ENCODE peak calls at places on chromosome 12, in six cellular contexts. M is stomach, Z is heart left ventricle, D is body of pancreas, Q is transverse colon, L is uterus. U is an unnamed sample. For H3K36me3, the result is how much of the 10 kb centered on the place peaks cover.

GRCh38 chr12:93302331-93303229 is 75.1 kb upstream of the NUDT4 start:
- DNase-seq in Q (no peak), D (peak), Z (peak), M (no peak), L (no peak), U (peak)

GRCh38 chr12:26268841-26269553 is 73.6 kb downstream of the SSPN start:
- DNase-seq in Q (no peak), M (no peak), Z (no peak), L (no peak), D (peak), U (no peak)

GRCh38 chr12:113130457-113131135 is 5.0 kb downstream of the RASAL1 start:
- DNase-seq in M (no peak), D (no peak), L (no peak), Q (no peak), Z (no peak), U (peak)

GRCh38 chr12:121505513-121505912 is 75.3 kb downstream of the KDM2B start:
- DNase-seq in Q (no peak), M (no peak), D (no peak), Z (no peak), L (no peak), U (no peak)

GRCh38 chr12:131775904-131776889 is 52.0 kb upstream of the MMP17 start:
- DNase-seq in M (no peak), Z (no peak), Q (no peak), L (no peak), D (no peak), U (no peak)

GRCh38 chr12:89504560-89505346 is 19.8 kb downstream of the GALNT4 start:
- DNase-seq in L (no peak), Q (no peak), M (no peak), D (no peak), Z (no peak), U (no peak)

GRCh38 chr12:24138041-24138440 is 188.6 kb upstream of the SOX5 start:
- DNase-seq in Z (no peak), L (no peak), M (no peak), Q (no peak), D (no peak), U (no peak)

GRCh38 chr12:12896261-12896660 is 4.9 kb downstream of the GPRC5A start:
- DNase-seq in Z (no peak), M (no peak), Q (no peak), L (no peak), D (no peak), U (no peak)

GRCh38 chr12:104384141-104384880 is 72.4 kb upstream of the CHST11 start:
- DNase-seq in D (no peak), Q (no peak), M (no peak), Z (no peak), L (no peak), U (no peak)

GRCh38 chr12:12379831-12380730 is 23.2 kb downstream of the BORCS5 start:
- DNase-seq in M (no peak), L (no peak), Z (no peak), Q (no peak), D (no peak), U (no peak)

GRCh38 chr12:104452046-104452445 is 4.7 kb upstream of the CHST11 start:
- DNase-seq in Z (no peak), Q (no peak), M (no peak), L (no peak), D (no peak), U (no peak)

GRCh38 chr12:111274820-111275219 is 94.1 kb downstream of the PHETA1 start:
- DNase-seq in L (no peak), Q (no peak), D (no peak), Z (no peak), M (no peak), U (no peak)

GRCh38 chr12:117408161-117408791 is 46.9 kb upstream of the NOS1 start:
- DNase-seq in L (no peak), Z (peak), D (peak), Q (peak), M (peak), U (peak)

GRCh38 chr12:109678732-109679131 is 34.9 kb upstream of the FAM222A start:
- DNase-seq in L (no peak), Z (no peak), Q (peak), M (no peak), D (no peak), U (no peak)

GRCh38 chr12:52005903-52006703 is 643 bp upstream of the TAMALIN start:
- DNase-seq in Z (peak), L (no peak), Q (peak), M (peak), D (peak), U (peak)

GRCh38 chr12:80707830-80708534 is 548 bp downstream of the MYF6 start:
- DNase-seq in Z (no peak), D (no peak), L (no peak), Q (no peak), M (no peak), U (no peak)

GRCh38 chr12:55743131-55743921 is 404 bp downstream of the GDF11 start:
- DNase-seq in L (peak), M (peak), D (peak), Z (no peak), Q (peak), U (peak)

GRCh38 chr12:55060470-55060869 is 40.7 kb downstream of the NEUROD4 start:
- DNase-seq in D (no peak), L (no peak), M (no peak), Q (no peak), Z (no peak), U (no peak)

GRCh38 chr12:111451649-111452129 is 46.0 kb downstream of the SH2B3 start:
- DNase-seq in D (no peak), Z (no peak), L (no peak), Q (no peak), M (peak), U (no peak)

DNA sequence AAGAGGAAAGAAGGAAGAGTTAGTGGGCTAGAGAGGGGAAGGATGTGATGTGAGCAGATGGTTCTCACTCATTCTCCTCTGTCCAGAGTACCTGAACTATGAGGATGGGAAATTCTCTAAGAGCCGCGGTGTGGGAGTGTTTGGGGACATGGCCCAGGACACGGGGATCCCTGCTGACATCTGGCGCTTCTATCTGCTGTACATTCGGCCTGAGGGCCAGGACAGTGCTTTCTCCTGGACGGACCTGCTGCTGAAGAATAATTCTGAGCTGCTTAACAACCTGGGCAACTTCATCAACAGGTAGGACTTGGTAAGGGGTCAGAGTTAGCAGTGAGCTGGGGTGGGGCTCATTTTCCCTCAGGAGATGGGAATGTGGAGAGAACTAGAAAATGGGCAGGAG is 7.6 kb downstream of the DDIT3 start:
- DNase-seq in Z (no peak), Q (no peak), M (no peak), L (no peak), D (no peak), U (no peak)
- H3K36me3 ChIP-seq in Z (under half), Q (under half), M (half or more), L (under half), D (under half), U (half or more)

GRCh38 chr12:31749024-31749704 is 20.3 kb upstream of the AMN1 start:
- DNase-seq in L (peak), Q (peak), D (peak), M (peak), Z (peak), U (peak)
- TF ChIP-seq POLR2A in L (no peak), Q (no peak), D (no peak), M (no peak), Z (no peak), U (no peak)

GRCh38 chr12:124388679-124389536 is 94.0 kb downstream of the RFLNA start:
- DNase-seq in D (peak), Q (peak), M (peak), L (peak), Z (peak), U (peak)

GRCh38 chr12:124387510-124387855 is 92.6 kb downstream of the RFLNA start:
- DNase-seq in M (peak), L (no peak), Z (peak), D (peak), Q (no peak), U (no peak)

GRCh38 chr12:124389537-124390441 is 94.9 kb downstream of the RFLNA start:
- DNase-seq in M (no peak), L (no peak), Q (peak), D (no peak), Z (no peak), U (no peak)

GRCh38 chr12:124386661-124387509 is 92.0 kb downstream of the RFLNA start:
- DNase-seq in Z (no peak), M (no peak), L (no peak), D (peak), Q (no peak), U (no peak)

DNA sequence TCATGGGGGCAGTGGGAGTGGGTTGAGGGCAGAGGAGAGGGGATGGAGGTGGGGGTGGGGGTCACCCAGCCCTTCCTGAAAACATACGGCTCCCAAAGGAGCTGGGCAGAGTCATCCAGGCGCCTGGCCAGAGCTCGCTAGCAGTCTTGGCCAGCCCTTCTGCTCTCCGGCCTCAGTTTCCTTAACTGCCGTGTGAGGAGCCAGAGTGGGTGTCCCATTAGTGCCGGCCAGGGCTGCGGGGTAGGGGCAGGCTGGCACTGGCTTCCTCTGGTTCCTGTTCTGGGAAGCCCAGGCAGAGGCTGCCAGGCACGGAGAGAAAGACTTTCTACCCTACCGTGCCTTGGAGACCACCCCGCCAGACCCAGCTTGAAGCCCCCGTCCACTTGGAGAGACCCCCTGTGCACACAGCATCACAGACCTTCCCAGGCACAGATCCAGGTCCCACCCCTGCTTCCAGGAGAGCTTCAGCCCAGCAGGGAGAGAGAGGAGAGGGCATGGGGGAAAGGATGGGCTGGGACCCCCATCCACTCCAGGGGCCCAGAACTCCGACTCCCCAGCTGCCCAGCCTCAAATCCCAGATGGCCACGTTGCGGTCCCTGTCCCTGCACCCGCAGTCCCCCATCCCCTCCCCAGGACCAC is 93.3 kb downstream of the RFLNA start:
- DNase-seq in Z (no peak), Q (no peak), D (no peak), L (no peak), M (no peak), U (no peak)
- H3K36me3 ChIP-seq in Z (under half), Q (under half), D (under half), L (under half), M (under half), U (under half)

GRCh38 chr12:49741882-49742620 is 694 bp downstream of the TMBIM6 start:
- DNase-seq in Z (peak), D (peak), M (peak), L (peak), Q (peak), U (peak)
- TF ChIP-seq POLR2A in Z (no peak), D (no peak), M (no peak), L (no peak), Q (no peak), U (no peak)